ENCODE peak calls at places on chromosomes 1 and 21, in nine cellular contexts. H, P, T, G, V, A, X, R and O are unnamed samples.

GRCh38 chr21:33039542-33039941 is 13.8 kb downstream of the OLIG2 start:
- DNase-seq in H (no peak), P (no peak), T (no peak), G (no peak), V (no peak), A (no peak), X (no peak), R (no peak), O (no peak)

GRCh38 chr1:44811714-44812151 is 3.4 kb downstream of the BTBD19 start:
- DNase-seq in H (peak), P (peak), T (peak), G (no peak), V (peak), A (peak), X (no peak), R (no peak), O (no peak)

GRCh38 chr1:87968259-87968955 is 639.7 kb downstream of the LMO4 start:
- DNase-seq in H (no peak), P (peak), T (peak), G (no peak), V (peak), A (peak), X (no peak), R (no peak), O (no peak)

GRCh38 chr1:77250126-77250525 is 30.9 kb upstream of the PIGK start:
- DNase-seq in H (no peak), P (no peak), T (no peak), G (no peak), V (no peak), A (no peak), X (no peak), R (no peak), O (no peak)

GRCh38 chr1:58310881-58311280 is 235.6 kb downstream of the OMA1 start:
- DNase-seq in H (no peak), P (no peak), T (no peak), G (no peak), V (no peak), A (no peak), X (no peak), R (no peak), O (no peak)

GRCh38 chr1:76835203-76835602 is 32.1 kb upstream of the ST6GALNAC5 start:
- DNase-seq in H (no peak), P (peak), T (no peak), G (no peak), V (no peak), A (no peak), X (no peak), R (no peak), O (no peak)

GRCh38 chr1:193275773-193276172 is 89.4 kb upstream of the B3GALT2 start:
- DNase-seq in H (no peak), P (no peak), T (no peak), G (no peak), V (no peak), A (no peak), X (no peak), R (no peak), O (no peak)

GRCh38 chr1:161198877-161199431 is at the start of gene ADAMTS4:
- DNase-seq in H (peak), P (peak), T (peak), G (peak), V (peak), A (peak), X (no peak), R (no peak), O (no peak)

GRCh38 chr1:21451981-21452411 is 12.1 kb downstream of the NBPF3 start:
- DNase-seq in H (no peak), P (no peak), T (no peak), G (no peak), V (peak), A (no peak), X (no peak), R (no peak), O (no peak)

GRCh38 chr1:218374972-218375371 is 29.8 kb downstream of the TGFB2 start:
- DNase-seq in H (no peak), P (peak), T (no peak), G (no peak), V (peak), A (peak), X (no peak), R (no peak), O (no peak)

GRCh38 chr1:81801032-81801833 is 499 bp downstream of the ADGRL2 start:
- DNase-seq in H (peak), P (peak), T (peak), G (peak), V (peak), A (peak), X (no peak), R (peak), O (no peak)

GRCh38 chr1:154698320-154699096 is 90.5 kb upstream of the ADAR start:
- DNase-seq in H (no peak), P (no peak), T (no peak), G (no peak), V (no peak), A (no peak), X (no peak), R (peak), O (no peak)

GRCh38 chr1:229380514-229381160 is 37.8 kb upstream of the CCSAP start:
- DNase-seq in H (no peak), P (no peak), T (no peak), G (no peak), V (no peak), A (no peak), X (no peak), R (no peak), O (no peak)

GRCh38 chr1:244231572-244232315 is 180.7 kb downstream of the ZBTB18 start:
- DNase-seq in H (no peak), P (peak), T (no peak), G (no peak), V (peak), A (peak), X (no peak), R (no peak), O (no peak)

GRCh38 chr1:201769966-201770365 is 59.0 kb upstream of the IPO9 start:
- DNase-seq in H (no peak), P (peak), T (peak), G (no peak), V (peak), A (peak), X (no peak), R (no peak), O (no peak)

GRCh38 chr1:54564312-54565112 is 16.5 kb downstream of the ACOT11 start:
- DNase-seq in H (no peak), P (no peak), T (no peak), G (peak), V (no peak), A (no peak), X (no peak), R (peak), O (no peak)

GRCh38 chr1:100921110-100921706 is 25.3 kb downstream of the SLC30A7 start:
- DNase-seq in H (peak), P (peak), T (no peak), G (no peak), V (peak), A (peak), X (no peak), R (peak), O (peak)

GRCh38 chr1:54973205-54973921 is 7.1 kb upstream of the TMEM61 start:
- DNase-seq in H (no peak), P (peak), T (peak), G (no peak), V (peak), A (peak), X (no peak), R (no peak), O (no peak)

GRCh38 chr1:51948491-51948915 is 42.0 kb downstream of the RAB3B start:
- DNase-seq in H (no peak), P (no peak), T (no peak), G (no peak), V (no peak), A (no peak), X (no peak), R (no peak), O (no peak)

GRCh38 chr1:41341756-41342562 is 19.3 kb upstream of the FOXO6 start:
- DNase-seq in H (no peak), P (no peak), T (no peak), G (no peak), V (no peak), A (no peak), X (no peak), R (no peak), O (no peak)

GRCh38 chr1:168243636-168244212 is 17.9 kb downstream of the SFT2D2 start:
- DNase-seq in H (no peak), P (peak), T (no peak), G (no peak), V (no peak), A (no peak), X (no peak), R (no peak), O (no peak)

GRCh38 chr1:36211307-36211706 is 12.9 kb upstream of the THRAP3 start:
- DNase-seq in H (no peak), P (no peak), T (no peak), G (no peak), V (no peak), A (no peak), X (no peak), R (no peak), O (no peak)

GRCh38 chr1:113692824-113693431 is 66.4 kb downstream of the PHTF1 start:
- DNase-seq in H (no peak), P (no peak), T (no peak), G (no peak), V (no peak), A (no peak), X (no peak), R (no peak), O (no peak)

GRCh38 chr1:198693321-198693720 is 54.5 kb downstream of the PTPRC start:
- DNase-seq in H (no peak), P (no peak), T (no peak), G (no peak), V (no peak), A (no peak), X (no peak), R (no peak), O (no peak)

GRCh38 chr1:15957221-15958090 is 18.4 kb downstream of the ZBTB17 start:
- DNase-seq in H (no peak), P (no peak), T (no peak), G (no peak), V (no peak), A (no peak), X (no peak), R (no peak), O (no peak)

GRCh38 chr1:60132985-60133673 is 59.6 kb upstream of the C1orf87 start:
- DNase-seq in H (peak), P (peak), T (peak), G (no peak), V (peak), A (peak), X (no peak), R (peak), O (no peak)

GRCh38 chr1:166139735-166140134 is 27.1 kb downstream of the FAM78B start:
- DNase-seq in H (no peak), P (no peak), T (no peak), G (no peak), V (no peak), A (no peak), X (no peak), R (no peak), O (no peak)

GRCh38 chr1:153929433-153929825 is 6.7 kb upstream of the GATAD2B start:
- DNase-seq in H (no peak), P (no peak), T (no peak), G (no peak), V (no peak), A (no peak), X (no peak), R (no peak), O (no peak)

GRCh38 chr1:41639332-41639936 is 155.0 kb upstream of the EDN2 start:
- DNase-seq in H (no peak), P (peak), T (no peak), G (no peak), V (peak), A (peak), X (no peak), R (no peak), O (no peak)

GRCh38 chr1:155977607-155978324 is 581 bp downstream of the ARHGEF2 start:
- DNase-seq in H (no peak), P (no peak), T (no peak), G (no peak), V (peak), A (no peak), X (no peak), R (peak), O (peak)

GRCh38 chr1:21045351-21045750 is 131.3 kb downstream of the EIF4G3 start:
- DNase-seq in H (no peak), P (no peak), T (no peak), G (no peak), V (peak), A (peak), X (no peak), R (no peak), O (no peak)

GRCh38 chr21:35643176-35643575 is 417.1 kb downstream of the SETD4 start:
- DNase-seq in H (no peak), P (peak), T (no peak), G (peak), V (peak), A (peak), X (no peak), R (no peak), O (no peak)

GRCh38 chr21:39885119-39885848 is 18.0 kb downstream of the PCP4 start:
- DNase-seq in H (no peak), P (peak), T (no peak), G (no peak), V (no peak), A (no peak), X (no peak), R (no peak), O (no peak)

GRCh38 chr1:244316407-244316806 is 135.3 kb downstream of the ADSS2 start:
- DNase-seq in H (no peak), P (peak), T (no peak), G (peak), V (no peak), A (peak), X (no peak), R (no peak), O (no peak)

GRCh38 chr21:17454315-17455027 is 58.4 kb upstream of the CXADR start:
- DNase-seq in H (peak), P (peak), T (no peak), G (no peak), V (peak), A (peak), X (no peak), R (peak), O (no peak)

GRCh38 chr1:31003613-31004230 is 61.8 kb downstream of the PUM1 start:
- DNase-seq in H (no peak), P (no peak), T (no peak), G (no peak), V (no peak), A (no peak), X (no peak), R (no peak), O (no peak)

GRCh38 chr1:227299238-227299637 is 19.1 kb downstream of the CDC42BPA start:
- DNase-seq in H (no peak), P (peak), T (no peak), G (no peak), V (peak), A (peak), X (no peak), R (no peak), O (no peak)

GRCh38 chr21:18023099-18023498 is 203.9 kb upstream of the C21orf91 start:
- DNase-seq in H (no peak), P (no peak), T (no peak), G (no peak), V (no peak), A (no peak), X (no peak), R (no peak), O (no peak)

GRCh38 chr1:110508038-110508437 is 10.9 kb downstream of the KCNA10 start:
- DNase-seq in H (no peak), P (no peak), T (peak), G (peak), V (peak), A (no peak), X (no peak), R (no peak), O (no peak)

GRCh38 chr1:110511436-110511835 is 7.5 kb downstream of the KCNA10 start:
- DNase-seq in H (no peak), P (no peak), T (no peak), G (no peak), V (no peak), A (no peak), X (no peak), R (no peak), O (no peak)

GRCh38 chr1:110508531-110508930 is 10.4 kb downstream of the KCNA10 start:
- DNase-seq in H (no peak), P (no peak), T (no peak), G (no peak), V (no peak), A (no peak), X (no peak), R (no peak), O (no peak)

GRCh38 chr1:110513511-110513910 is 5.5 kb downstream of the KCNA10 start:
- DNase-seq in H (no peak), P (no peak), T (no peak), G (no peak), V (no peak), A (peak), X (no peak), R (no peak), O (no peak)

GRCh38 chr1:110509655-110510054 is 9.3 kb downstream of the KCNA10 start:
- DNase-seq in H (no peak), P (no peak), T (no peak), G (no peak), V (no peak), A (no peak), X (no peak), R (no peak), O (no peak)
- H3K4me3 ChIP-seq in H (no peak), P (no peak), T (no peak), G (no peak), V (no peak), A (no peak), X (no peak), R (no peak), O (no peak)

GRCh38 chr1:27455166-27455811 is 34.7 kb downstream of the WASF2 start:
- DNase-seq in H (no peak), P (no peak), T (no peak), G (no peak), V (no peak), A (no peak), X (peak), R (peak), O (peak)
- H3K4me3 ChIP-seq in H (no peak), P (no peak), T (no peak), G (no peak), V (no peak), A (no peak), X (no peak), R (no peak), O (no peak)

GRCh38 chr21:41425588-41425953 is 468 bp upstream of the MX1 start:
- DNase-seq in H (no peak), P (no peak), T (no peak), G (no peak), V (no peak), A (no peak), X (no peak), R (no peak), O (no peak)
- H3K4me3 ChIP-seq in H (peak), P (peak), T (peak), G (peak), V (peak), A (peak), X (peak), R (peak), O (peak)

GRCh38 chr1:7679873-7680790 is 91.0 kb upstream of the VAMP3 start:
- DNase-seq in H (no peak), P (peak), T (no peak), G (no peak), V (peak), A (no peak), X (peak), R (no peak), O (peak)

GRCh38 chr1:7680791-7681165 is 90.3 kb upstream of the VAMP3 start:
- DNase-seq in H (no peak), P (peak), T (no peak), G (no peak), V (no peak), A (no peak), X (no peak), R (no peak), O (no peak)

GRCh38 chr1:7677815-7678214 is 93.3 kb upstream of the VAMP3 start:
- DNase-seq in H (no peak), P (no peak), T (no peak), G (no peak), V (no peak), A (no peak), X (no peak), R (no peak), O (no peak)

GRCh38 chr1:7678491-7679158 is 92.5 kb upstream of the VAMP3 start:
- DNase-seq in H (no peak), P (no peak), T (no peak), G (no peak), V (no peak), A (no peak), X (no peak), R (no peak), O (no peak)

DNA sequence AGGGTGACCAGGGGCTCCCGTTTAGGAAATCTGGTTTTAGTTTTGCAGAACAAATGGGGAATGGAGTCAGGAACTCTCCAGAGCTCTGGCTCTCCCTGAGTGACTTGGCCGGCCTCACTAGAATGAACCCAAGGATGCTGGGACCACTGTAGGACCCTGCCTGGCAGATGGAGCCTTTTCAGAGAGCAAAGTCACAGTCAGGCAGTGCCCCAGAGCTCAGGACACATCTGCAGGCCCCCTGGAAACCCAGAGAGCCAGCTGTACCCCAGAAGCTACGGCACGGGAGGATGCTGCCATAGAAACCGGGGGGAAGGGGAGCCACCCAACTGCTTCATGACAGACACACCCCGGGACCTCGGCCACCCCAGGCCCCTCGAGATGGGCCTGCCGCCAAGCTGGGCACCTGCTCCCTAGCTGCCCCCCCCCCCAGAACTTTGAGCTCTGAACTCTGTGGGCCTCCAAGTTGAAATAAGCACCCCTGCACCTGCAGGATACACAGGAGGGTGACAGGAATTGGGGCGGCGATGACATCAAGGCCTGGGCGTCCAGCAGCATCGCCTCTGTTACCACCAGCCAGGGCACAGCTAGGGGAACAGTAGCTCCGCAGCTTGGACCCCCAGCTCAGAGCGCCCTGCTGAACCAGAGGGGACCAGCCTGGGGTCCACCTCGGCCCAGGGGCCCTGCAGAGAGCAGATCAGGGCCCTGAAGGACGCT is 91.8 kb upstream of the VAMP3 start:
- DNase-seq in H (no peak), P (no peak), T (no peak), G (no peak), V (no peak), A (no peak), X (no peak), R (no peak), O (no peak)
- H3K4me3 ChIP-seq in H (peak), P (no peak), T (peak), G (no peak), V (no peak), A (no peak), X (peak), R (no peak), O (no peak)

DNA sequence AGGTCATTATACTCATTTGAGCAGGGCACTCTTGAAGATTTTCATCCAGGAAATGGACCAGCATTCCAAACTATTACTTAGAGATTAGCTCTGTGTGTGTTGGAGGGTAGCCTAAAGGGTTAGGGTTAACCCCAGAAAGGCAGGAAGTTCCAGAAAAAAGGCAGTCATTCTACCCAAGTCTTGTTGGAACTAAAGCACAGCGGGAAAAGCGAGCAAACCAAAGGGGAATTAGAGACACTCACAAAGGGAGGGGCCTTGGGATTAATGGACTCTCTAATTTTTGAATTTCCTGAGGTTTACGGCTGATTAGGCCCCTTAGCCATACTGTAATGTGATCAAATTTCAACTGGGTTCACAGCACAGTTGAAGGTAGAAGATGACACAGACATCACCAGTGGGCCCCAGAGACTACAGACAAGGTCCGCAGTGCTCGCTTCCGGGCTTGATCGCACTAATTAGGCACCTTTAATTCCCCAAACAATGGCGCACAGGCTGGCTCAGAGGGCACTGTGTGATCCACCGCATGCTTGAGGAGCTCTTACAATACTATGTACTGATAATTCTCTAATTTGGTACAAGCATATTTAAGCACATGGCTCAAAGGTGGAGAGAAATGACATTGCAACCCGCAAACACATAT is 28.3 kb downstream of the CAPZB start:
- DNase-seq in H (no peak), P (peak), T (no peak), G (no peak), V (peak), A (peak), X (no peak), R (no peak), O (no peak)
- H3K4me3 ChIP-seq in H (no peak), P (no peak), T (peak), G (no peak), V (no peak), A (no peak), X (no peak), R (no peak), O (peak)